ENCODE peak calls at places on chromosomes 11 and 22, in four cellular contexts. One of them, this sample, is unnamed.

GRCh38 chr11:33737362-33737821 is 1.2 kb upstream of the CD59 start:
- DNase-seq in ovary: no peak
- DNase-seq in A549: no peak
- DNase-seq in testis: no peak
- DNase-seq in this sample: no peak

GRCh38 chr11:13339196-13340153 is 61.9 kb downstream of the BMAL1 start:
- DNase-seq in ovary: no peak
- DNase-seq in A549: peak; percentile 89
- DNase-seq in testis: no peak
- DNase-seq in this sample: no peak

GRCh38 chr11:57174656-57175055 is 7.1 kb upstream of the LRRC55 start:
- DNase-seq in ovary: no peak
- DNase-seq in testis: no peak
- DNase-seq in A549: no peak
- DNase-seq in this sample: no peak

GRCh38 chr11:116186592-116186991 is 586.2 kb downstream of the BUD13 start:
- DNase-seq in ovary: no peak
- DNase-seq in A549: no peak
- DNase-seq in testis: no peak
- DNase-seq in this sample: no peak

GRCh38 chr11:44709966-44710365 is 16.8 kb upstream of the TSPAN18 start:
- DNase-seq in ovary: no peak
- DNase-seq in testis: no peak
- DNase-seq in A549: no peak
- DNase-seq in this sample: no peak

GRCh38 chr11:133724116-133724515 is 121.2 kb downstream of the SPATA19 start:
- DNase-seq in testis: no peak
- DNase-seq in ovary: no peak
- DNase-seq in A549: no peak
- DNase-seq in this sample: no peak

GRCh38 chr11:17221968-17222367 is 14.2 kb upstream of the PIK3C2A start:
- DNase-seq in testis: no peak
- DNase-seq in ovary: no peak
- DNase-seq in A549: no peak
- DNase-seq in this sample: no peak

GRCh38 chr22:49026476-49027121 is 801.1 kb downstream of the BRD1 start:
- DNase-seq in testis: peak; percentile 62
- DNase-seq in A549: peak; percentile 12
- DNase-seq in ovary: no peak
- DNase-seq in this sample: no peak

GRCh38 chr11:14554959-14555358 is 34.8 kb upstream of the PSMA1 start:
- DNase-seq in testis: no peak
- DNase-seq in A549: no peak
- DNase-seq in ovary: no peak
- DNase-seq in this sample: peak; percentile 21

DNA sequence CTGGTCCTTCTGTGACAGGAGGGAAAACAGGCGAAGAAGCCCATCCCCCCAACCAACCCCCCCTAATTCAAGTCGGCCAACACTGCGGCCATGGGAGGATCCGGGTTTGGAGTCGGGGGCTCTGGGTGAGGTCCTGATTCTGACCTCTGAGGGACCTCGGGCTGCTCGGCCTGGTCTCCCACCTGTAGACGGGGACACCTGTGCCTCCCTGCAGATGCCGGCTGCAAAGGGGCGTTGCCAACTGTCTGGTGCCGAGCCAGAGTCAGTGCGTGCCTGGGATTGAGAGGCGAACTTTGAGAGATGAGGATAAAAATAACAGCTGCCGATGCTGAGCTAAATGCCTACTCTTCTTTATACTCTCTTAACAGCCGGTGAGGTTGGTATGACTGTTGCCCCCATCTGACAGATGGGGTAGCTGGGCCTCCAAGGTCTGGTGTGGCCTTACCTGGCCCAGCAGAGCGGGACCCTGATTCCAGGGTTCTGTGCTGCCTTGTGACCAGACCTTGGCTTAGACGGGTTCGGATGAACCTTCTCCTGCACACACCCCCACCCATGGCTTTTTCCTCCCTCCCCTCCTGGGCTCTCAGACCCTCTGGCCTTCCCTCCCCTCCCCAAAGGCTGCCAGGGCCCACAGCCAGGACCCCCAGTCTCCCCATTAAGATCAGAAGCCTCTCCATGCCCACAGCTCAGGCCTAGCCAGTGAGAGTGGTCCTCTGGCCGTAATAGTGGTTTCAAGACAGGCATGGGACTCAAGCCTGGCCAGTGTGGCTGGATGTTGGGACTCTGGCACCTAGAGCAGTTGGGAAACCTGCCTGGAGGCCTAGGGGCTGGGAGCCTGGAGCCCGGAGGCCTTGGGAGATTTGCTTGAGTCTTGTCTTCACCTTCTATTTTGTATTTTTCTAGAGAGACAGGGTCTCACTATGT is 41.7 kb downstream of the KCNJ4 start:
- DNase-seq in testis: peak; percentile 40
- DNase-seq in A549: no peak
- DNase-seq in ovary: peak; percentile 55
- DNase-seq in this sample: no peak
- H3K4me3 ChIP-seq in testis: peak overlapping the region; percentile 21
- H3K4me3 ChIP-seq in A549: no peak overlapping the region
- H3K4me3 ChIP-seq in ovary: peak overlapping the region; percentile 2
- H3K4me3 ChIP-seq in this sample: peak overlapping the region; percentile 42

DNA sequence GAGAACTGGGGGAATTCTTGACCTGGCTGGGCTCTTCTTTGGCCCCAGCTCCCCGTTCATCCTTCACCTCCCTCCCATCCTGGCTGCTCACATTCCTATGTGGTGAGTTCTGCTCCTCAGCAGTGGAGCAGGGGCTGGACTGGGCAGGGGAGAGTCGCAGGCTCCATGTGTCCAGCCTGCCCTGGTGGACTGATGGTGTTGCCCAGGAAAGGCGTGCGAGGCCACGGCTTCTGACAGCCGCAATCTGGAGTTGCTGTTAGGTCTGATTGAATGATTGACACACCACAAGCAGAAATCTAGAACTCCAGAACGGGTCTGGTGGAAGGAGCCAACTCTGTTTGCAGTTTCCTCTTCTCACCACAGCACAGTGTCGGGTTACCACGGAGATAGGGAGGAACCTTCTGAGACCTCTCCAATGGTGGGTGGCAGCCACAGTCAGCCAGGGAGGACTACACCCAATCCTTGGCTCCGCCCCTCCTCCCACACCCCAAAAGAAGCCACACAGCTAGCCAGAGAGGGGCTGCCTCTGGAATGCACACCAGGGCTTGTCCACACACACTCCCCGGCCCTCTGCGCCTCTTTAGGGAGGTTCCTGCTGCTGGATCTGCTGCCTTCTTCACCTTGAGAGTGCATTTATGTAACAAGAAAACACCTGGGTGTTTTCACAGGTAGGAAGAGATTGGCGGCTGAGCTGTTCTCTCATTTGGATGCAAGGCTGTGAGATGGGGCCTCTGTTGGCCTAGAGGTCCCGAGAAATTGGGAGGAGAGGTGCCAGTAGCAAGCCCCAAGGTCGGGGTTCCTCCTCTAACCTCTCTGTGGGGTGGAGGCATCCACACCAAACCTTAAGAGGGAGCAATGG is 56.4 kb upstream of the CD44 start:
- DNase-seq in testis: peak; percentile 21
- DNase-seq in ovary: peak; percentile 36
- DNase-seq in A549: peak; percentile 81
- DNase-seq in this sample: peak; percentile 27
- TF ChIP-seq POLR2A in testis: no peak
- TF ChIP-seq POLR2A in ovary: no peak
- TF ChIP-seq POLR2A in A549: no peak
- TF ChIP-seq POLR2A in this sample: no peak

GRCh38 chr11:125164091-125164421 is 495 bp upstream of the PKNOX2 start:
- DNase-seq in ovary: no peak
- DNase-seq in A549: no peak
- DNase-seq in testis: no peak
- DNase-seq in this sample: no peak
- H3K4me3 ChIP-seq in ovary: peak overlapping the region; percentile 62
- H3K4me3 ChIP-seq in A549: peak overlapping the region; percentile 57
- H3K4me3 ChIP-seq in testis: peak overlapping the region; percentile 61
- H3K4me3 ChIP-seq in this sample: peak overlapping the region; percentile 67

GRCh38 chr22:41567452-41567768 is 6.6 kb downstream of the CSDC2 start:
- DNase-seq in ovary: peak; percentile 45
- DNase-seq in testis: no peak
- DNase-seq in A549: no peak
- DNase-seq in this sample: no peak
- TF ChIP-seq POLR2A in ovary: no peak
- TF ChIP-seq POLR2A in testis: no peak
- TF ChIP-seq POLR2A in A549: no peak
- TF ChIP-seq POLR2A in this sample: no peak

DNA sequence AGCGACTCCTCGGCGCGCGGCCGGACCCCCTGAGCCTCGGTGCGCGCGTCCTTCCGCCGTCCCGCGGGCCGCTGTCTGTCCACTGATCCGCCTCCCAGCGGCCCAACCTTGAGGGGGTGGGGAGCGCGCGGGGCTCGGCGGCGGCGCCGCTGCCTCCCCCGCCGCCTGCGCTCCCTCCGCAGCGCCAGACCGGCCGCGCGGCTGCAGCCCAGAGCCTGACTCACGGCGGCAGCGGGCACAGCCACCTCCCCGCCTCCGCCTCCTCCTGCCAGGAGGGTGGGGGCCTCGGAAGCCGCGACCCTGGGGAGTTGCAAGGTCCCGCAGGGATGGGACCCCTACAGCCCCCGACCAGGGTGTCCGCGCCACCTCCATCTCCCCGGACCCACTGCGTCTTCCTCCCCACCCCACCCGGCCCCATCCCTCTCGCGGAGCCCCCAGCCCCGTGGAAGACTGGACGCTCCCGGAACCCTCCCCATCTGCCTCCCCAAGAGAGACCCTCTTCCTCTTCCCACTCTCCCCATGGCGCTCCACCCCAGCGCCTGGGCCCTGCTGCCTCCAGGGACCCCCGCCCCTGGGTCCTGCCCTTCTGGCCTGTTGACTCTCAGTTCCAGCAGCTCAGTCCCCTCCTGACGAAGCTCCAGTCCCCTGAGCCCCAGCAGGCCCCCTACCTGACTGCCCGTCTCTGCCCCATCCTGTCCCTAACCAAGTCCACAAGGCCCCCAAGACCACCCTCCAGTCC is 1.2 kb downstream of the IFITM10 start:
- DNase-seq in testis: no peak
- DNase-seq in A549: no peak
- DNase-seq in ovary: no peak
- DNase-seq in this sample: no peak
- H3K4me3 ChIP-seq in testis: no peak overlapping the region
- H3K4me3 ChIP-seq in A549: peak overlapping the region; percentile 34
- H3K4me3 ChIP-seq in ovary: no peak overlapping the region
- H3K4me3 ChIP-seq in this sample: peak overlapping the region; percentile 54

This sample was measured in gastrocnemius medialis.